ENCODE peak calls at places on chromosome 10, in nine cellular contexts. F is activated T-helper 1 cell treated with Interleukin-2 at 50 U/mL for 16 hours; U is suprapubic skin; P is occipital lobe; D is HuH-7; Q is NCI-H2029 treated with DMSO at 0.1 percent for 48 hours; J is body of pancreas; I is activated CD8-positive, alpha-beta memory T cell treated with anti-CD3 and anti-CD28 coated beads for 4 hours; Z is nucleus accumbens. B is an unnamed sample.

GRCh38 chr10:85400981-85401695 is 965.5 kb downstream of the GRID1 start:
- DNase-seq in Q (no peak), F (no peak), Z (no peak), U (no peak), P (no peak), I (no peak), D (no peak), J (no peak), B (no peak)

GRCh38 chr10:70300461-70300860 is 16.7 kb upstream of the NPFFR1 start:
- DNase-seq in P (no peak), Q (no peak), U (no peak), I (no peak), F (no peak), Z (no peak), J (no peak), D (no peak), B (no peak)

GRCh38 chr10:8060010-8060703 is 5.7 kb downstream of the GATA3 start:
- DNase-seq in D (no peak), I (no peak), P (no peak), U (no peak), F (peak; percentile 43), J (no peak), Q (no peak), Z (no peak), B (no peak)

GRCh38 chr10:75776738-75777504 is 345.5 kb downstream of the LRMDA start:
- DNase-seq in J (peak; percentile 72), I (no peak), F (no peak), Z (no peak), Q (peak; percentile 42), U (no peak), P (no peak), D (no peak), B (no peak)

GRCh38 chr10:57692255-57692980 is 575.3 kb downstream of the IPMK start:
- DNase-seq in I (no peak), Z (no peak), Q (no peak), D (no peak), U (no peak), P (no peak), F (no peak), J (peak; percentile 17), B (peak; percentile 69)

GRCh38 chr10:3071405-3072198 is 4.3 kb downstream of the PFKP start:
- DNase-seq in Q (no peak), D (no peak), Z (no peak), P (no peak), U (no peak), F (no peak), J (no peak), I (no peak), B (peak; percentile 95)

GRCh38 chr10:17409170-17409733 is 45.1 kb downstream of the ST8SIA6 start:
- DNase-seq in P (no peak), F (no peak), Q (no peak), D (peak; percentile 28), Z (no peak), U (no peak), J (no peak), I (no peak), B (peak; percentile 14)

GRCh38 chr10:120429395-120429794 is 27.6 kb upstream of the PLPP4 start:
- DNase-seq in Z (no peak), F (no peak), P (no peak), J (no peak), U (no peak), D (no peak), I (no peak), Q (no peak), B (no peak)

GRCh38 chr10:52499281-52499680 is 185.2 kb downstream of the DKK1 start:
- DNase-seq in D (no peak), Z (no peak), I (no peak), J (no peak), U (no peak), P (no peak), F (no peak), Q (no peak), B (no peak)

GRCh38 chr10:106582291-106582690 is 582.2 kb downstream of the SORCS1 start:
- DNase-seq in I (no peak), U (no peak), J (no peak), Q (no peak), D (no peak), P (peak; percentile 64), F (no peak), Z (peak; percentile 41), B (peak; percentile 8)

GRCh38 chr10:27799046-27799445 is 53.4 kb upstream of the MKX start:
- DNase-seq in Q (no peak), I (no peak), Z (no peak), J (no peak), F (no peak), U (no peak), P (no peak), D (no peak), B (no peak)

GRCh38 chr10:126839094-126839761 is 66.0 kb upstream of the DOCK1 start:
- DNase-seq in I (no peak), Q (peak; percentile 73), F (no peak), P (peak; percentile 76), J (peak; percentile 90), D (no peak), U (no peak), Z (peak; percentile 87), B (no peak)

GRCh38 chr10:16945566-16945965 is 128.3 kb upstream of the RSU1 start:
- DNase-seq in D (no peak), Q (no peak), P (no peak), F (no peak), Z (no peak), J (no peak), I (no peak), U (no peak), B (no peak)

GRCh38 chr10:71735709-71736569 is 16.4 kb upstream of the C10orf105 start:
- DNase-seq in J (no peak), P (no peak), F (peak; percentile 57), I (no peak), U (no peak), D (no peak), Z (no peak), Q (no peak), B (no peak)

GRCh38 chr10:6563075-6563474 is 17.0 kb downstream of the PRKCQ start:
- DNase-seq in J (no peak), F (no peak), I (no peak), P (no peak), U (no peak), Q (no peak), Z (no peak), D (no peak), B (no peak)

GRCh38 chr10:25176421-25176968 is 1.7 kb downstream of the GPR158 start:
- DNase-seq in I (no peak), F (no peak), Q (no peak), P (peak; percentile 37), D (no peak), Z (no peak), U (no peak), J (no peak), B (no peak)

GRCh38 chr10:12797471-12798262 is 203.8 kb downstream of the CCDC3 start:
- DNase-seq in D (no peak), P (no peak), Q (no peak), U (no peak), I (no peak), F (no peak), Z (no peak), J (no peak), B (no peak)

GRCh38 chr10:11871470-11871869 is 48.3 kb downstream of the PROSER2 start:
- DNase-seq in J (no peak), P (no peak), F (no peak), D (no peak), Q (no peak), I (no peak), U (no peak), Z (no peak), B (no peak)

GRCh38 chr10:437698-438490 is 251.6 kb downstream of the DIP2C start:
- DNase-seq in I (no peak), F (no peak), D (no peak), U (no peak), J (no peak), Q (no peak), Z (no peak), P (no peak), B (no peak)

GRCh38 chr10:127945335-127945734 is 38.4 kb downstream of the PTPRE start:
- DNase-seq in D (no peak), I (no peak), Z (no peak), Q (peak; percentile 7), F (no peak), P (no peak), U (no peak), J (peak; percentile 29), B (no peak)

GRCh38 chr10:5985029-5985428 is 7.7 kb upstream of the IL15RA start:
- DNase-seq in U (no peak), I (no peak), Q (no peak), J (no peak), F (no peak), P (no peak), Z (no peak), D (no peak), B (no peak)

GRCh38 chr10:72367301-72367970 is 12.7 kb upstream of the DNAJB12 start:
- DNase-seq in P (no peak), Q (no peak), I (no peak), Z (no peak), F (no peak), U (no peak), J (no peak), D (no peak), B (no peak)

GRCh38 chr10:32413513-32413912 is 32.4 kb upstream of the CCDC7 start:
- DNase-seq in D (no peak), I (peak; percentile 4), F (no peak), Q (no peak), U (no peak), J (no peak), P (peak; percentile 9), Z (no peak), B (peak; percentile 76)

GRCh38 chr10:125035136-125035535 is 93.2 kb downstream of the ZRANB1 start:
- DNase-seq in Z (no peak), J (no peak), U (no peak), D (no peak), P (no peak), Q (no peak), I (no peak), F (no peak), B (no peak)

GRCh38 chr10:49534670-49535381 is 4.1 kb downstream of the ERCC6 start:
- DNase-seq in D (no peak), J (no peak), P (no peak), F (no peak), U (no peak), Q (no peak), I (no peak), Z (no peak), B (no peak)

GRCh38 chr10:133476641-133476990 is 22.9 kb downstream of the SCART1 start:
- DNase-seq in P (no peak), I (no peak), D (peak; percentile 60), U (no peak), J (no peak), Q (no peak), F (no peak), Z (no peak), B (no peak)

GRCh38 chr10:3805791-3806381 is 20.9 kb upstream of the KLF6 start:
- DNase-seq in D (no peak), I (no peak), P (no peak), U (no peak), F (peak; percentile 53), Z (no peak), J (peak; percentile 23), Q (no peak), B (peak; percentile 67)

GRCh38 chr10:43058716-43059335 is 18.0 kb upstream of the RET start:
- DNase-seq in Z (no peak), P (no peak), I (no peak), J (peak; percentile 4), D (no peak), F (no peak), Q (no peak), U (no peak), B (no peak)

GRCh38 chr10:100562008-100562672 is 26.4 kb downstream of the HIF1AN start:
- DNase-seq in F (peak; percentile 66), U (no peak), Q (no peak), D (peak; percentile 88), Z (peak; percentile 62), I (peak; percentile 54), J (peak; percentile 73), P (peak; percentile 49), B (peak; percentile 84)

GRCh38 chr10:119675483-119676170 is 24.4 kb downstream of the BAG3 start:
- DNase-seq in I (no peak), F (no peak), D (no peak), P (no peak), J (no peak), U (no peak), Z (no peak), Q (no peak), B (no peak)

GRCh38 chr10:784377-784758 is 94.9 kb upstream of the DIP2C start:
- DNase-seq in I (no peak), P (no peak), D (peak; percentile 66), Q (no peak), Z (no peak), U (peak; percentile 75), J (peak; percentile 46), F (no peak), B (no peak)

B was measured in A549.